ENCODE peak calls at places on chromosomes 3 and 15, in nine cellular contexts. One of them, this sample, is unnamed.

GRCh38 chr3:154095832-154096421 is 25.3 kb upstream of the ARHGEF26 start:
- DNase-seq in T-helper 2 cell treated with Interferon-gamma antibody and Interleukin-4, amounts not matched to agents 5 μg/mL and 100 μg/mL, for 36 hours: no peak
- DNase-seq in NCI-H2171 treated with DMSO at 0.1 percent for 48 hours: peak; percentile 29
- DNase-seq in IMR-90: peak; percentile 55
- DNase-seq in iPS DF 6.9: no peak
- DNase-seq in NCI-H1092: no peak
- DNase-seq in hepatocyte: peak; percentile 30
- DNase-seq in T-helper 17 cell: no peak
- DNase-seq in activated CD8-positive, alpha-beta memory T cell treated with anti-CD3 and anti-CD28 coated beads, Interleukin-2, amount 10 ng/mL, durations not matched to agents 7 days and 5 days: no peak
- DNase-seq in this sample: no peak

GRCh38 chr3:126910231-126910630 is 72.7 kb upstream of the PLXNA1 start:
- DNase-seq in T-helper 17 cell: no peak
- DNase-seq in T-helper 2 cell treated with Interferon-gamma antibody and Interleukin-4, amounts not matched to agents 5 μg/mL and 100 μg/mL, for 36 hours: no peak
- DNase-seq in activated CD8-positive, alpha-beta memory T cell treated with anti-CD3 and anti-CD28 coated beads, Interleukin-2, amount 10 ng/mL, durations not matched to agents 7 days and 5 days: no peak
- DNase-seq in NCI-H2171 treated with DMSO at 0.1 percent for 48 hours: no peak
- DNase-seq in hepatocyte: no peak
- DNase-seq in IMR-90: no peak
- DNase-seq in NCI-H1092: no peak
- DNase-seq in iPS DF 6.9: no peak
- DNase-seq in this sample: no peak

GRCh38 chr3:46853441-46854410 is 9.5 kb downstream of the MYL3 start:
- DNase-seq in T-helper 17 cell: no peak
- DNase-seq in NCI-H1092: no peak
- DNase-seq in IMR-90: no peak
- DNase-seq in hepatocyte: no peak
- DNase-seq in T-helper 2 cell treated with Interferon-gamma antibody and Interleukin-4, amounts not matched to agents 5 μg/mL and 100 μg/mL, for 36 hours: no peak
- DNase-seq in NCI-H2171 treated with DMSO at 0.1 percent for 48 hours: no peak
- DNase-seq in activated CD8-positive, alpha-beta memory T cell treated with anti-CD3 and anti-CD28 coated beads, Interleukin-2, amount 10 ng/mL, durations not matched to agents 7 days and 5 days: no peak
- DNase-seq in iPS DF 6.9: no peak
- DNase-seq in this sample: no peak

GRCh38 chr15:72592676-72593075 is 61.8 kb upstream of the GOLGA6B start:
- DNase-seq in T-helper 2 cell treated with Interferon-gamma antibody and Interleukin-4, amounts not matched to agents 5 μg/mL and 100 μg/mL, for 36 hours: no peak
- DNase-seq in activated CD8-positive, alpha-beta memory T cell treated with anti-CD3 and anti-CD28 coated beads, Interleukin-2, amount 10 ng/mL, durations not matched to agents 7 days and 5 days: no peak
- DNase-seq in iPS DF 6.9: no peak
- DNase-seq in NCI-H1092: no peak
- DNase-seq in IMR-90: no peak
- DNase-seq in hepatocyte: no peak
- DNase-seq in T-helper 17 cell: no peak
- DNase-seq in NCI-H2171 treated with DMSO at 0.1 percent for 48 hours: no peak
- DNase-seq in this sample: no peak

GRCh38 chr15:54840999-54841398 is 355.7 kb downstream of the RSL24D1 start:
- DNase-seq in IMR-90: no peak
- DNase-seq in NCI-H2171 treated with DMSO at 0.1 percent for 48 hours: no peak
- DNase-seq in iPS DF 6.9: peak; percentile 20
- DNase-seq in T-helper 17 cell: no peak
- DNase-seq in T-helper 2 cell treated with Interferon-gamma antibody and Interleukin-4, amounts not matched to agents 5 μg/mL and 100 μg/mL, for 36 hours: no peak
- DNase-seq in activated CD8-positive, alpha-beta memory T cell treated with anti-CD3 and anti-CD28 coated beads, Interleukin-2, amount 10 ng/mL, durations not matched to agents 7 days and 5 days: no peak
- DNase-seq in hepatocyte: no peak
- DNase-seq in NCI-H1092: no peak
- DNase-seq in this sample: no peak

GRCh38 chr3:160707187-160707789 is 30.3 kb downstream of the ARL14 start:
- DNase-seq in T-helper 17 cell: no peak
- DNase-seq in NCI-H1092: peak; percentile 50
- DNase-seq in activated CD8-positive, alpha-beta memory T cell treated with anti-CD3 and anti-CD28 coated beads, Interleukin-2, amount 10 ng/mL, durations not matched to agents 7 days and 5 days: peak; percentile 45
- DNase-seq in T-helper 2 cell treated with Interferon-gamma antibody and Interleukin-4, amounts not matched to agents 5 μg/mL and 100 μg/mL, for 36 hours: no peak
- DNase-seq in hepatocyte: peak; percentile 70
- DNase-seq in IMR-90: peak; percentile 50
- DNase-seq in NCI-H2171 treated with DMSO at 0.1 percent for 48 hours: peak; percentile 75
- DNase-seq in iPS DF 6.9: no peak
- DNase-seq in this sample: no peak

GRCh38 chr3:196634224-196634623 is 5.3 kb upstream of the NRROS start:
- DNase-seq in hepatocyte: no peak
- DNase-seq in IMR-90: no peak
- DNase-seq in T-helper 17 cell: no peak
- DNase-seq in NCI-H1092: no peak
- DNase-seq in activated CD8-positive, alpha-beta memory T cell treated with anti-CD3 and anti-CD28 coated beads, Interleukin-2, amount 10 ng/mL, durations not matched to agents 7 days and 5 days: no peak
- DNase-seq in T-helper 2 cell treated with Interferon-gamma antibody and Interleukin-4, amounts not matched to agents 5 μg/mL and 100 μg/mL, for 36 hours: no peak
- DNase-seq in iPS DF 6.9: no peak
- DNase-seq in NCI-H2171 treated with DMSO at 0.1 percent for 48 hours: no peak
- DNase-seq in this sample: no peak

GRCh38 chr15:74156678-74157411 is 16.7 kb upstream of the ISLR start:
- DNase-seq in activated CD8-positive, alpha-beta memory T cell treated with anti-CD3 and anti-CD28 coated beads, Interleukin-2, amount 10 ng/mL, durations not matched to agents 7 days and 5 days: peak; percentile 65
- DNase-seq in iPS DF 6.9: no peak
- DNase-seq in IMR-90: no peak
- DNase-seq in NCI-H2171 treated with DMSO at 0.1 percent for 48 hours: peak; percentile 86
- DNase-seq in hepatocyte: no peak
- DNase-seq in NCI-H1092: no peak
- DNase-seq in T-helper 2 cell treated with Interferon-gamma antibody and Interleukin-4, amounts not matched to agents 5 μg/mL and 100 μg/mL, for 36 hours: no peak
- DNase-seq in T-helper 17 cell: no peak
- DNase-seq in this sample: no peak

GRCh38 chr15:81049835-81050234 is 49.1 kb downstream of the TLNRD1 start:
- DNase-seq in hepatocyte: no peak
- DNase-seq in activated CD8-positive, alpha-beta memory T cell treated with anti-CD3 and anti-CD28 coated beads, Interleukin-2, amount 10 ng/mL, durations not matched to agents 7 days and 5 days: no peak
- DNase-seq in IMR-90: no peak
- DNase-seq in T-helper 2 cell treated with Interferon-gamma antibody and Interleukin-4, amounts not matched to agents 5 μg/mL and 100 μg/mL, for 36 hours: no peak
- DNase-seq in NCI-H1092: no peak
- DNase-seq in iPS DF 6.9: no peak
- DNase-seq in NCI-H2171 treated with DMSO at 0.1 percent for 48 hours: no peak
- DNase-seq in T-helper 17 cell: no peak
- DNase-seq in this sample: no peak

GRCh38 chr3:123834631-123835030 is 49.5 kb downstream of the MYLK start:
- DNase-seq in IMR-90: peak; percentile 90
- DNase-seq in NCI-H2171 treated with DMSO at 0.1 percent for 48 hours: no peak
- DNase-seq in hepatocyte: no peak
- DNase-seq in T-helper 2 cell treated with Interferon-gamma antibody and Interleukin-4, amounts not matched to agents 5 μg/mL and 100 μg/mL, for 36 hours: no peak
- DNase-seq in NCI-H1092: no peak
- DNase-seq in T-helper 17 cell: no peak
- DNase-seq in activated CD8-positive, alpha-beta memory T cell treated with anti-CD3 and anti-CD28 coated beads, Interleukin-2, amount 10 ng/mL, durations not matched to agents 7 days and 5 days: no peak
- DNase-seq in iPS DF 6.9: no peak
- DNase-seq in this sample: no peak

GRCh38 chr3:126412841-126413692 is 18.4 kb downstream of the CFAP100 start:
- DNase-seq in IMR-90: no peak
- DNase-seq in NCI-H2171 treated with DMSO at 0.1 percent for 48 hours: no peak
- DNase-seq in NCI-H1092: no peak
- DNase-seq in iPS DF 6.9: no peak
- DNase-seq in T-helper 17 cell: no peak
- DNase-seq in activated CD8-positive, alpha-beta memory T cell treated with anti-CD3 and anti-CD28 coated beads, Interleukin-2, amount 10 ng/mL, durations not matched to agents 7 days and 5 days: no peak
- DNase-seq in T-helper 2 cell treated with Interferon-gamma antibody and Interleukin-4, amounts not matched to agents 5 μg/mL and 100 μg/mL, for 36 hours: no peak
- DNase-seq in hepatocyte: no peak
- DNase-seq in this sample: no peak

GRCh38 chr15:100601158-100601557 is 826 bp downstream of the LINS1 start:
- DNase-seq in iPS DF 6.9: no peak
- DNase-seq in hepatocyte: peak; percentile 28
- DNase-seq in IMR-90: no peak
- DNase-seq in activated CD8-positive, alpha-beta memory T cell treated with anti-CD3 and anti-CD28 coated beads, Interleukin-2, amount 10 ng/mL, durations not matched to agents 7 days and 5 days: peak; percentile 79
- DNase-seq in T-helper 17 cell: no peak
- DNase-seq in NCI-H2171 treated with DMSO at 0.1 percent for 48 hours: peak; percentile 20
- DNase-seq in T-helper 2 cell treated with Interferon-gamma antibody and Interleukin-4, amounts not matched to agents 5 μg/mL and 100 μg/mL, for 36 hours: peak; percentile 44
- DNase-seq in NCI-H1092: no peak
- DNase-seq in this sample: no peak

GRCh38 chr3:51712511-51712931 is 5.7 kb downstream of the GRM2 start:
- DNase-seq in activated CD8-positive, alpha-beta memory T cell treated with anti-CD3 and anti-CD28 coated beads, Interleukin-2, amount 10 ng/mL, durations not matched to agents 7 days and 5 days: peak; percentile 38
- DNase-seq in T-helper 17 cell: no peak
- DNase-seq in NCI-H2171 treated with DMSO at 0.1 percent for 48 hours: no peak
- DNase-seq in hepatocyte: no peak
- DNase-seq in iPS DF 6.9: no peak
- DNase-seq in IMR-90: no peak
- DNase-seq in NCI-H1092: no peak
- DNase-seq in T-helper 2 cell treated with Interferon-gamma antibody and Interleukin-4, amounts not matched to agents 5 μg/mL and 100 μg/mL, for 36 hours: no peak
- DNase-seq in this sample: no peak

GRCh38 chr3:122628567-122628966 is 51.1 kb downstream of the PARP15 start:
- DNase-seq in NCI-H2171 treated with DMSO at 0.1 percent for 48 hours: no peak
- DNase-seq in iPS DF 6.9: no peak
- DNase-seq in IMR-90: no peak
- DNase-seq in NCI-H1092: no peak
- DNase-seq in hepatocyte: no peak
- DNase-seq in T-helper 17 cell: no peak
- DNase-seq in T-helper 2 cell treated with Interferon-gamma antibody and Interleukin-4, amounts not matched to agents 5 μg/mL and 100 μg/mL, for 36 hours: no peak
- DNase-seq in activated CD8-positive, alpha-beta memory T cell treated with anti-CD3 and anti-CD28 coated beads, Interleukin-2, amount 10 ng/mL, durations not matched to agents 7 days and 5 days: no peak
- DNase-seq in this sample: no peak

GRCh38 chr3:60652829-60653228 is 598.4 kb downstream of the FHIT start:
- DNase-seq in hepatocyte: no peak
- DNase-seq in NCI-H2171 treated with DMSO at 0.1 percent for 48 hours: no peak
- DNase-seq in T-helper 2 cell treated with Interferon-gamma antibody and Interleukin-4, amounts not matched to agents 5 μg/mL and 100 μg/mL, for 36 hours: no peak
- DNase-seq in iPS DF 6.9: no peak
- DNase-seq in activated CD8-positive, alpha-beta memory T cell treated with anti-CD3 and anti-CD28 coated beads, Interleukin-2, amount 10 ng/mL, durations not matched to agents 7 days and 5 days: no peak
- DNase-seq in T-helper 17 cell: no peak
- DNase-seq in IMR-90: no peak
- DNase-seq in NCI-H1092: no peak
- DNase-seq in this sample: no peak

GRCh38 chr3:81086348-81086747 is 675.1 kb downstream of the GBE1 start:
- DNase-seq in T-helper 17 cell: no peak
- DNase-seq in IMR-90: no peak
- DNase-seq in iPS DF 6.9: no peak
- DNase-seq in NCI-H1092: no peak
- DNase-seq in hepatocyte: no peak
- DNase-seq in activated CD8-positive, alpha-beta memory T cell treated with anti-CD3 and anti-CD28 coated beads, Interleukin-2, amount 10 ng/mL, durations not matched to agents 7 days and 5 days: no peak
- DNase-seq in T-helper 2 cell treated with Interferon-gamma antibody and Interleukin-4, amounts not matched to agents 5 μg/mL and 100 μg/mL, for 36 hours: no peak
- DNase-seq in NCI-H2171 treated with DMSO at 0.1 percent for 48 hours: no peak
- DNase-seq in this sample: no peak

GRCh38 chr15:39728844-39729243 is 53.8 kb downstream of the FSIP1 start:
- DNase-seq in T-helper 2 cell treated with Interferon-gamma antibody and Interleukin-4, amounts not matched to agents 5 μg/mL and 100 μg/mL, for 36 hours: no peak
- DNase-seq in hepatocyte: no peak
- DNase-seq in IMR-90: no peak
- DNase-seq in NCI-H2171 treated with DMSO at 0.1 percent for 48 hours: no peak
- DNase-seq in T-helper 17 cell: no peak
- DNase-seq in iPS DF 6.9: no peak
- DNase-seq in NCI-H1092: no peak
- DNase-seq in activated CD8-positive, alpha-beta memory T cell treated with anti-CD3 and anti-CD28 coated beads, Interleukin-2, amount 10 ng/mL, durations not matched to agents 7 days and 5 days: no peak
- DNase-seq in this sample: no peak

GRCh38 chr3:25831578-25831977 is 41.7 kb downstream of the OXSM start:
- DNase-seq in hepatocyte: peak; percentile 22
- DNase-seq in IMR-90: peak; percentile 58
- DNase-seq in T-helper 17 cell: no peak
- DNase-seq in activated CD8-positive, alpha-beta memory T cell treated with anti-CD3 and anti-CD28 coated beads, Interleukin-2, amount 10 ng/mL, durations not matched to agents 7 days and 5 days: no peak
- DNase-seq in iPS DF 6.9: no peak
- DNase-seq in NCI-H2171 treated with DMSO at 0.1 percent for 48 hours: peak; percentile 24
- DNase-seq in NCI-H1092: no peak
- DNase-seq in T-helper 2 cell treated with Interferon-gamma antibody and Interleukin-4, amounts not matched to agents 5 μg/mL and 100 μg/mL, for 36 hours: no peak
- DNase-seq in this sample: no peak

GRCh38 chr3:122355612-122356011 is 27.4 kb downstream of the MIX23 start:
- DNase-seq in hepatocyte: no peak
- DNase-seq in iPS DF 6.9: no peak
- DNase-seq in IMR-90: no peak
- DNase-seq in NCI-H2171 treated with DMSO at 0.1 percent for 48 hours: no peak
- DNase-seq in NCI-H1092: no peak
- DNase-seq in T-helper 2 cell treated with Interferon-gamma antibody and Interleukin-4, amounts not matched to agents 5 μg/mL and 100 μg/mL, for 36 hours: no peak
- DNase-seq in activated CD8-positive, alpha-beta memory T cell treated with anti-CD3 and anti-CD28 coated beads, Interleukin-2, amount 10 ng/mL, durations not matched to agents 7 days and 5 days: no peak
- DNase-seq in T-helper 17 cell: no peak
- DNase-seq in this sample: no peak

GRCh38 chr3:41464401-41464800 is 265.1 kb downstream of the CTNNB1 start:
- DNase-seq in iPS DF 6.9: no peak
- DNase-seq in T-helper 17 cell: no peak
- DNase-seq in NCI-H1092: no peak
- DNase-seq in IMR-90: peak; percentile 5
- DNase-seq in activated CD8-positive, alpha-beta memory T cell treated with anti-CD3 and anti-CD28 coated beads, Interleukin-2, amount 10 ng/mL, durations not matched to agents 7 days and 5 days: no peak
- DNase-seq in hepatocyte: no peak
- DNase-seq in NCI-H2171 treated with DMSO at 0.1 percent for 48 hours: no peak
- DNase-seq in T-helper 2 cell treated with Interferon-gamma antibody and Interleukin-4, amounts not matched to agents 5 μg/mL and 100 μg/mL, for 36 hours: no peak
- DNase-seq in this sample: no peak

GRCh38 chr3:83033123-83033522 is 1271.7 kb upstream of the GBE1 start:
- DNase-seq in NCI-H2171 treated with DMSO at 0.1 percent for 48 hours: no peak
- DNase-seq in activated CD8-positive, alpha-beta memory T cell treated with anti-CD3 and anti-CD28 coated beads, Interleukin-2, amount 10 ng/mL, durations not matched to agents 7 days and 5 days: no peak
- DNase-seq in NCI-H1092: no peak
- DNase-seq in T-helper 2 cell treated with Interferon-gamma antibody and Interleukin-4, amounts not matched to agents 5 μg/mL and 100 μg/mL, for 36 hours: no peak
- DNase-seq in hepatocyte: no peak
- DNase-seq in iPS DF 6.9: no peak
- DNase-seq in T-helper 17 cell: no peak
- DNase-seq in IMR-90: no peak
- DNase-seq in this sample: no peak

GRCh38 chr3:178384302-178384939 is 151.8 kb upstream of the KCNMB2 start:
- DNase-seq in T-helper 2 cell treated with Interferon-gamma antibody and Interleukin-4, amounts not matched to agents 5 μg/mL and 100 μg/mL, for 36 hours: no peak
- DNase-seq in activated CD8-positive, alpha-beta memory T cell treated with anti-CD3 and anti-CD28 coated beads, Interleukin-2, amount 10 ng/mL, durations not matched to agents 7 days and 5 days: no peak
- DNase-seq in NCI-H2171 treated with DMSO at 0.1 percent for 48 hours: no peak
- DNase-seq in IMR-90: no peak
- DNase-seq in hepatocyte: no peak
- DNase-seq in T-helper 17 cell: no peak
- DNase-seq in NCI-H1092: no peak
- DNase-seq in iPS DF 6.9: no peak
- DNase-seq in this sample: no peak

GRCh38 chr3:48847586-48848423 is at the start of gene PRKAR2A:
- DNase-seq in activated CD8-positive, alpha-beta memory T cell treated with anti-CD3 and anti-CD28 coated beads, Interleukin-2, amount 10 ng/mL, durations not matched to agents 7 days and 5 days: peak; percentile 86
- DNase-seq in hepatocyte: peak; percentile 96
- DNase-seq in IMR-90: peak; percentile 83
- DNase-seq in iPS DF 6.9: peak; percentile 61
- DNase-seq in T-helper 2 cell treated with Interferon-gamma antibody and Interleukin-4, amounts not matched to agents 5 μg/mL and 100 μg/mL, for 36 hours: peak; percentile 88
- DNase-seq in T-helper 17 cell: peak; percentile 66
- DNase-seq in NCI-H2171 treated with DMSO at 0.1 percent for 48 hours: peak; percentile 35
- DNase-seq in NCI-H1092: peak; percentile 47
- DNase-seq in this sample: peak; percentile 74

GRCh38 chr3:149813367-149814281 is 609 bp downstream of the RNF13 start:
- DNase-seq in iPS DF 6.9: peak; percentile 4
- DNase-seq in IMR-90: peak; percentile 47
- DNase-seq in NCI-H2171 treated with DMSO at 0.1 percent for 48 hours: peak; percentile 32
- DNase-seq in T-helper 17 cell: no peak
- DNase-seq in NCI-H1092: no peak
- DNase-seq in activated CD8-positive, alpha-beta memory T cell treated with anti-CD3 and anti-CD28 coated beads, Interleukin-2, amount 10 ng/mL, durations not matched to agents 7 days and 5 days: peak; percentile 47
- DNase-seq in hepatocyte: peak; percentile 47
- DNase-seq in T-helper 2 cell treated with Interferon-gamma antibody and Interleukin-4, amounts not matched to agents 5 μg/mL and 100 μg/mL, for 36 hours: no peak
- DNase-seq in this sample: peak; percentile 8

GRCh38 chr3:81728766-81729544 is 32.5 kb downstream of the GBE1 start:
- DNase-seq in iPS DF 6.9: no peak
- DNase-seq in NCI-H2171 treated with DMSO at 0.1 percent for 48 hours: no peak
- DNase-seq in T-helper 17 cell: no peak
- DNase-seq in T-helper 2 cell treated with Interferon-gamma antibody and Interleukin-4, amounts not matched to agents 5 μg/mL and 100 μg/mL, for 36 hours: no peak
- DNase-seq in IMR-90: peak; percentile 61
- DNase-seq in activated CD8-positive, alpha-beta memory T cell treated with anti-CD3 and anti-CD28 coated beads, Interleukin-2, amount 10 ng/mL, durations not matched to agents 7 days and 5 days: no peak
- DNase-seq in hepatocyte: no peak
- DNase-seq in NCI-H1092: no peak
- DNase-seq in this sample: no peak

This sample was measured in T-cell.